ENCODE peak calls at places on chromosomes 2 and 18, in six cellular contexts. E is endothelial cell of umbilical vein, D is left ventricle myocardium inferior, N is psoas muscle, T is lower lobe of right lung, G is tibial nerve. B is an unnamed sample.

GRCh38 chr2:175890636-175891242 is 111.3 kb downstream of the LNPK start:
- DNase-seq in E (no peak), D (no peak), N (no peak), T (no peak), G (no peak), B (no peak)

GRCh38 chr2:204272089-204272488 is 273.2 kb upstream of the PARD3B start:
- DNase-seq in E (no peak), D (no peak), N (no peak), T (no peak), G (no peak), B (no peak)

GRCh38 chr2:38182518-38183013 is 106.6 kb upstream of the CYP1B1 start:
- DNase-seq in E (no peak), D (no peak), N (no peak), T (no peak), G (no peak), B (no peak)

GRCh38 chr2:76448956-76449355 is 738.2 kb upstream of the GCFC2 start:
- DNase-seq in E (no peak), D (no peak), N (no peak), T (no peak), G (no peak), B (no peak)

GRCh38 chr2:238601433-238602222 is 174.9 kb downstream of the ASB1 start:
- DNase-seq in E (no peak), D (no peak), N (peak; percentile 81), T (no peak), G (peak; percentile 37), B (peak; percentile 51)

GRCh38 chr2:23828256-23828980 is 98.5 kb downstream of the ATAD2B start:
- DNase-seq in E (no peak), D (no peak), N (no peak), T (no peak), G (no peak), B (no peak)

GRCh38 chr2:30225131-30225762 is 6.1 kb upstream of the LBH start:
- DNase-seq in E (peak; percentile 64), D (no peak), N (no peak), T (no peak), G (peak; percentile 28), B (peak; percentile 67)

GRCh38 chr2:164967781-164968228 is 12.5 kb upstream of the SLC38A11 start:
- DNase-seq in E (no peak), D (no peak), N (no peak), T (no peak), G (no peak), B (no peak)

GRCh38 chr2:43057026-43057741 is 169.2 kb downstream of the ZFP36L2 start:
- DNase-seq in E (no peak), D (peak; percentile 68), N (no peak), T (no peak), G (no peak), B (peak; percentile 69)

GRCh38 chr2:134177351-134177931 is 76.4 kb upstream of the MGAT5 start:
- DNase-seq in E (peak; percentile 88), D (no peak), N (no peak), T (no peak), G (no peak), B (no peak)

GRCh38 chr2:38601463-38602135 is 1.1 kb downstream of the HNRNPLL start:
- DNase-seq in E (peak; percentile 60), D (no peak), N (no peak), T (no peak), G (no peak), B (peak; percentile 75)

GRCh38 chr2:11342561-11343343 is 1.7 kb downstream of the ROCK2 start:
- DNase-seq in E (peak; percentile 64), D (no peak), N (no peak), T (no peak), G (no peak), B (no peak)

GRCh38 chr2:237299897-237300296 is 114.1 kb downstream of the COL6A3 start:
- DNase-seq in E (no peak), D (no peak), N (no peak), T (no peak), G (no peak), B (no peak)

GRCh38 chr2:201807452-201807980 is 1.2 kb downstream of the CDK15 start:
- DNase-seq in E (no peak), D (peak; percentile 34), N (peak; percentile 61), T (no peak), G (peak; percentile 68), B (peak; percentile 61)

GRCh38 chr18:70243545-70243944 is 38.1 kb upstream of the RTTN start:
- DNase-seq in E (peak; percentile 22), D (no peak), N (no peak), T (no peak), G (no peak), B (no peak)

GRCh38 chr2:3399829-3400228 is 20.3 kb downstream of the TRAPPC12 start:
- DNase-seq in E (no peak), D (peak; percentile 76), N (peak; percentile 82), T (no peak), G (no peak), B (peak; percentile 55)
- H3K27ac ChIP-seq in E (no peak overlapping the region), D (peak overlapping the region; percentile 71), N (peak overlapping the region; percentile 12), T (no peak overlapping the region), G (no peak overlapping the region), B (no peak overlapping the region)

GRCh38 chr2:159615187-159615935 is 987 bp downstream of the BAZ2B start:
- DNase-seq in E (peak; percentile 96), D (peak; percentile 91), N (peak; percentile 95), T (peak; percentile 94), G (peak; percentile 85), B (peak; percentile 96)

GRCh38 chr2:159612255-159612901 is 4.0 kb downstream of the BAZ2B start:
- DNase-seq in E (peak; percentile 37), D (no peak), N (no peak), T (no peak), G (no peak), B (no peak)

GRCh38 chr2:159615936-159616733 is at the start of gene BAZ2B:
- DNase-seq in E (peak; percentile 88), D (peak; percentile 53), N (no peak), T (no peak), G (peak; percentile 50), B (peak; percentile 79)

GRCh38 chr2:159614534-159615186 is 1.7 kb downstream of the BAZ2B start:
- DNase-seq in E (no peak), D (no peak), N (no peak), T (no peak), G (no peak), B (no peak)

DNA sequence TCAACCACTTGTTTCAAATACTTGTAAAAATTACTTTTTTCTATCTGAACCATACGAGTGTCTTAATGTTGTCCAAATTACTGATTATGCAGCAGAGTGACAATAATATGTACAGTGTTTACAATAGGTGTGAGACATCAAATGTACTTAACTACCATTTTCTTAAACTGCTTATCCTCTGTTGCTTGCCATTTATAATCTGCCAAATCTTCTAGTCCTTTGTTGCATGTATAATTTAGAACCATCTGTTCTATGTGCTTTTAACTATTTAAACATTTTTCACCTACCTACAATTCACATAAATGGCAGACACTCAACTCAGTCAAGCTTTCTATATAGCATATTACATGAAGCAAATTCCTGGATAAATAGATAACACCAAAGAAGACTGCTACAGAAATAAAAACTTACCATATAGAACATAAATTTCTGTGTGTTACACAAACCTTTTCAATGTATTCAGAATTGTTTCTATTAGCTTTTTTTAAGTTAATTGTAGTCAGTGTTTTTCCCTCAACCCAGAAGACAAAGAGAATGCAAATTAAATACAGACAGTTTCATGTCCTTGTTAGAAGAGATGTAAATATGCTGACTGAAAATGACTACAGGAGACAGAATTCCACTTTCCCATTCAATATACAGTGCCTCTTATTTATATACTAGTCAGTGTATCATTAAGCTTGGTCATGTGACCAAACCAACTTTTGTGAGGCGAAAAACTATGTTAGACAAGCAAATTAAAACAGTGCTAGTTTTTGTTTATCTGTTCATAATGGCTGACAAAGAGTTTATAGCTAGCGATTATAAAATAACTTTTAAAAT is 2.6 kb downstream of the BAZ2B start:
- DNase-seq in E (peak; percentile 72), D (no peak), N (no peak), T (no peak), G (no peak), B (no peak)
- H3K4me3 ChIP-seq in E (peak overlapping the region; percentile 100), D (peak overlapping the region; percentile 80), N (peak overlapping the region; percentile 83), T (peak overlapping the region; percentile 67), G (peak overlapping the region; percentile 73), B (peak overlapping the region; percentile 74)

DNA sequence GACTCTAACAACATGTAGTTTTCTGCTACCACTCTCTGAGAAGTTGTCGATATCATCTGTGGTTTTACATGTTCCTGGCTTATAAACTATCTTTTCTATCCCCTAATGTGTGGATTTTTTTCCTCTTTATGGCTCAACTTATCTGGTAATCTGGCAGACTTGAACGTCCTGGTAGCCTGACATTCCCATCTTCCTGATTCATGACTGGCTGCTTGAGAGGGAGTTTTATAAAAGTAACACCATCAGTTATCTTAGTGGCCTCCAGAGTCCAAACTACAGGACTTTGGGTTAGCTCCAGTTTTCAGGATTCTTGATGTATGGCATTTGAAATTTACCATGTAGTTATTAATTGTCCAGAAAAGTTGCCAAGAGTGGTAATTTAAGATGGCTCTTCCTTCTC is 174.0 kb upstream of the GULP1 start:
- DNase-seq in E (no peak), D (no peak), N (no peak), T (no peak), G (no peak), B (no peak)
- H3K27ac ChIP-seq in E (no peak overlapping the region), D (no peak overlapping the region), N (no peak overlapping the region), T (no peak overlapping the region), G (no peak overlapping the region), B (no peak overlapping the region)

GRCh38 chr2:156437876-156438410 is 1.8 kb downstream of the GPD2 start:
- DNase-seq in E (no peak), D (no peak), N (no peak), T (no peak), G (no peak), B (no peak)
- H3K4me3 ChIP-seq in E (no peak overlapping the region), D (no peak overlapping the region), N (peak overlapping the region; percentile 86), T (peak overlapping the region; percentile 75), G (no peak overlapping the region), B (no peak overlapping the region)

DNA sequence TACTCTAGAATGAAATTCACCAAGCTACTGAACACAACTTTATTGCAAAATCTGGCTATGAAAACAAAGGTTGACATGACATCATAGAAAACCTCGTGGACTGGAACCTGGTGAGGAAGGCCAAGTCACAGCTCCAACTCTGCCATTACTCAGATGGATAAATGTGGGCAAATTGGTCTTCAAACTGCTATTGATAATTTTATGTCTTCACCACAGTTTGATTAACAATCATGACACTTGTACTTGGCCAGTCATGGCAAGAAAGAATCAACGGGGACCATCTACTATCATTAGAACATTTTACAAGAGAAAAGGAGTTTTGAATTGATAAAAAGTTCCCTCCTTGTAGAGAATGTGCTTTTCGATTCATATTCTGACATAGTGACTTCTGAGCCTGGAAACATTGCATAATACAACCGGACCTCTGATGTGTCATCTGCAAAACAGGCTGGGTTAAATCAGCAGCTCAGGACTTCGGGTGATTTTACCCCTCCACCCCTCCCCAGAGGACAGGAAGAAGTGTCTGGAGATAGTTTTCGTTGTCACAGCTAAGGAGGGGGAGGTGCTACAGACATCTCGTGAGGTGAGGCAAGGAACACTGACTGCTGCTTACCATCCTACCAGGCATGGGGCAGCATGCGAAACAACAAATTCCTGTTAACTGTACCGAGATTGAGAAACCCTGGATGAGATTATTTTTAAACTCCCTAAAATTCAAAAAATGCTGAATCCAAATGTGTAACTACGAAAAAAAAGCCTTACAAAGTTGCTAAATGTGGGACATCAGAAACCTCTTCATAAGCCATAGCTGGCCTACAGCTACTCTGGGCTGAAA is 8.4 kb downstream of the L3MBTL4 start:
- DNase-seq in E (no peak), D (no peak), N (no peak), T (no peak), G (peak; percentile 33), B (no peak)
- H3K27ac ChIP-seq in E (no peak overlapping the region), D (no peak overlapping the region), N (no peak overlapping the region), T (no peak overlapping the region), G (peak overlapping the region; percentile 59), B (no peak overlapping the region)

B was measured in right cardiac atrium.